ENCODE peak calls at places on chromosomes 13 and 19, in four cellular contexts. M, L, U and V are unnamed samples. For H3K9me3 and H3K4me1, the result is how much of the 10 kb centered on the place peaks cover.

GRCh38 chr19:39223703-39224279 is 19.7 kb upstream of the SYCN start:
- DNase-seq in U (no peak), M (no peak), L (no peak), V (no peak)

GRCh38 chr13:32115069-32115468 is 83.5 kb downstream of the FRY start:
- DNase-seq in M (no peak), L (peak), U (no peak), V (no peak)

GRCh38 chr19:29878973-29879654 is 62.9 kb upstream of the URI1 start:
- DNase-seq in U (no peak), L (peak), M (no peak), V (peak)

GRCh38 chr19:37991841-37992248 is 84.8 kb downstream of the SIPA1L3 start:
- DNase-seq in U (no peak), M (no peak), L (no peak), V (no peak)

GRCh38 chr13:28320884-28321574 is 173.9 kb downstream of the FLT1 start:
- DNase-seq in M (no peak), L (no peak), U (no peak), V (no peak)

GRCh38 chr19:4403005-4403761 is 743 bp downstream of the CHAF1A start:
- DNase-seq in L (peak), U (no peak), M (no peak), V (no peak)

GRCh38 chr13:112893570-112894422 is 75.2 kb upstream of the MCF2L start:
- DNase-seq in L (no peak), M (no peak), U (peak), V (no peak)

GRCh38 chr13:111632906-111633305 is 312.5 kb downstream of the TEX29 start:
- DNase-seq in L (no peak), U (no peak), M (no peak), V (no peak)

GRCh38 chr13:75829874-75830273 is 193.7 kb downstream of the LMO7 start:
- DNase-seq in L (no peak), U (no peak), M (no peak), V (no peak)

GRCh38 chr19:44752816-44753618 is 4.5 kb downstream of the BCL3 start:
- DNase-seq in L (peak), U (peak), M (peak), V (peak)

GRCh38 chr13:69704311-69704710 is 403.3 kb upstream of the ATXN8OS start:
- DNase-seq in U (no peak), M (no peak), L (no peak), V (no peak)

GRCh38 chr13:58056411-58056810 is 424.9 kb downstream of the PCDH17 start:
- DNase-seq in L (no peak), M (no peak), U (no peak), V (no peak)

GRCh38 chr13:90839061-90839460 is 508.4 kb upstream of the MIR17HG start:
- DNase-seq in M (no peak), L (no peak), U (no peak), V (no peak)

GRCh38 chr13:107203146-107203847 is 635.4 kb upstream of the ARGLU1 start:
- DNase-seq in U (no peak), M (no peak), L (peak), V (no peak)

GRCh38 chr19:19606021-19606420 is 12.5 kb downstream of the PBX4 start:
- DNase-seq in M (no peak), L (no peak), U (no peak), V (no peak)

GRCh38 chr13:77002590-77003190 is 10.8 kb downstream of the CLN5 start:
- DNase-seq in U (no peak), L (peak), M (no peak), V (no peak)

GRCh38 chr13:100887729-100888151 is 213.1 kb upstream of the TMTC4 start:
- DNase-seq in M (no peak), U (no peak), L (no peak), V (no peak)

GRCh38 chr19:29510701-29511265 is 15.0 kb upstream of the VSTM2B start:
- DNase-seq in L (no peak), U (peak), M (no peak), V (no peak)

GRCh38 chr13:91630916-91631315 is 232.5 kb downstream of the GPC5 start:
- DNase-seq in M (no peak), L (no peak), U (no peak), V (no peak)

GRCh38 chr19:11457831-11458230 is 22.4 kb downstream of the PRKCSH start:
- DNase-seq in M (no peak), L (no peak), U (no peak), V (no peak)

GRCh38 chr19:11458236-11458900 is 22.5 kb downstream of the ELAVL3 start:
- DNase-seq in L (no peak), M (no peak), U (no peak), V (no peak)

GRCh38 chr19:11457115-11457514 is 21.7 kb downstream of the PRKCSH start:
- DNase-seq in L (no peak), U (no peak), M (no peak), V (no peak)

GRCh38 chr19:11461453-11461852 is 19.4 kb downstream of the ELAVL3 start:
- DNase-seq in L (no peak), M (no peak), U (no peak), V (no peak)

DNA sequence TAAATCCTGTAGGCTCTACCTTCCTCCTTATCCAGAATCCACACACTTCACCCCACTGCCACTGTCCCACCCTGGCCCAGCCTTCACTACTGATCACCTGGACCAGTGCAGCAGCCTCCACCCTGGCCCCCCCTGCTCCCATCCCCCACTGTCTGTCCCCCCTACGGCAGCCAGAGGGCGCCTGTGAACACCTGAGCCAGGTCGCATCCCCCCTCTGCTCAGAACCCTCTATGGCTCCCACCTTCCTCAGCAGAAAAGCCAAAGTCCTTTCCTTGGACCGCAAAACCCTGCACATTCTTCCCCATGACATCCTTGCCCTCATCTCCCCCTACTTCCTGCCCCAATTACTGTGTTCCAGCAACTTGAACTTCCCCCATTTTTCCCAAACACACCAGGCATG is 20.6 kb downstream of the ELAVL3 start:
- DNase-seq in M (no peak), U (no peak), L (no peak), V (no peak)
- TF ChIP-seq CTCF in M (no peak), U (no peak), L (peak), V (no peak)

DNA sequence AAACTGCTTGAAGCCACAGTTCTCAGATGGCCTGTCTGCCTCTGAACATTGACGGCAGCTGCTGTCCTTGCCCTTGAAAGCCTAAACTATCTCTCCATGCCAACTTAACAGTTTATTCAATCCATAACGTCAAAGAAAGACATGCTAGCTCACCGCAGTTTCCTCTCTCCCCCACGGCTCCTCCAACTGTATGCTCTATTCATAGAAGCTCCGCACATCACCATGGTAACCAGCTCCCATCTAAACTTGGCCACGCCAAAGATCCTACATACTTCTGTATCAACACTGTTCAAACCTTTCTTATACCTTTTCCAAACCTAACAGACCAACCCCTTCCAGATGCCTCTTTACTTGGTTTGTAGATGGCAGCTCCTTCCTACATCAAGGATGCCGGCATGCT is 48.6 kb downstream of the ZNF91 start:
- DNase-seq in M (no peak), U (no peak), L (no peak), V (no peak)
- H3K9me3 ChIP-seq in M (half or more), U (under half), L (under half), V (half or more)

DNA sequence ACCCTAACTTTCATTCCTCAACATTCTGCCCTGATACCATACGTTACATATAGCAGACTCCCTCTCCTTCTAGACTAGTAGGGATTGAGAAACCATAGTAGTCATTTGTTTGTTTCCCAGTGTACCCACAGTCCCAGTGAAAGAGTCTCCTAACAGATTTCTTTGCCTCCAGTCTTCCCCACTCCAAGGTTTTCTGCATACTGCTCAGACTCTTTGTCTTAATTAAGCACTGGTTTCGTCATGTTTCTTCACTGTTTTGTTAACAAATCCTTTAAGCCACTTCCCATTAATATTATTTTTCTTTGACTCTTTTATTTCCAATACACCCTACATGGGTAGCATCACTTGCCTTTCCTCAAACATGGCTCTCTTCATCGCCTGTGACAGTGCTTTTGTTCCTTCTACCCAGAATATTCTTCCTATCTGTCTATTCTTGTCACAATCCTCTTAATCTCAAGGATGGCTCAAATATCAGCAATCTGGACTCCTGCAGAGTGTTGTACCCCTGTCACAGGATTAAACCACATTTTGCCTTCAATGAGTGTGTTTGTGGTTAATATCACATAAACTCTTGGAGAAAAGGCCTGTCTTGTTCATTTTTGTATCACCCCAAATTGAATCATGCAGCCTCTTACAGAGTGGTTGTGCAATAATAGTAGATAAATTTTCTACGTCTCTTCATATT is 92.7 kb upstream of the KLF12 start:
- DNase-seq in M (no peak), U (no peak), L (no peak), V (no peak)
- H3K4me1 ChIP-seq in M (under half), U (under half), L (under half), V (under half)

GRCh38 chr19:51712461-51713081 is 11.2 kb downstream of the HAS1 start:
- DNase-seq in U (no peak), M (no peak), L (peak), V (peak)
- TF ChIP-seq CTCF in U (no peak), M (no peak), L (peak), V (no peak)

GRCh38 chr19:52370341-52370710 is 603 bp downstream of the ZNF880 start:
- DNase-seq in U (no peak), L (no peak), M (no peak), V (no peak)
- H3K9me3 ChIP-seq in U (under half), L (under half), M (under half), V (half or more)

DNA sequence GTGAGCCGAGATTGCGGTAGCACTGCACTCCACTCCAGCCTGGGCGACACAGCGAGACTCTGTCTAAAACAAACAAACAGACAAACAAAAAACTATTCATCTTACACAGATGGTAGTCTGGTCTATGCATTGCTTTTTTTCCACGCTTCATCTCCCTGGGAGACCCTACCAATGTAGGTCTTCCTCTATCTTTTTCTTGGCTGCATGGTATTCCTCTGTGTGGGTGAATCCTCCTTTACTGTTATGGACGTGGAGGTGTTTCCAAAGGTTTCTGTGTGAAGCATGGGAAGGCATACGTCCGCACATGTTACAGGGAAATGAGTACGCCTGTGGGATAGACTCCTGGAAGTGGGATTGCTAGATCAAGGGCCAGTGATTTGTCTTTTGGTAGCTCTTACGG is 5.6 kb downstream of the BICRA start:
- DNase-seq in L (no peak), U (no peak), M (no peak), V (no peak)
- H3K4me1 ChIP-seq in L (under half), U (half or more), M (half or more), V (under half)

DNA sequence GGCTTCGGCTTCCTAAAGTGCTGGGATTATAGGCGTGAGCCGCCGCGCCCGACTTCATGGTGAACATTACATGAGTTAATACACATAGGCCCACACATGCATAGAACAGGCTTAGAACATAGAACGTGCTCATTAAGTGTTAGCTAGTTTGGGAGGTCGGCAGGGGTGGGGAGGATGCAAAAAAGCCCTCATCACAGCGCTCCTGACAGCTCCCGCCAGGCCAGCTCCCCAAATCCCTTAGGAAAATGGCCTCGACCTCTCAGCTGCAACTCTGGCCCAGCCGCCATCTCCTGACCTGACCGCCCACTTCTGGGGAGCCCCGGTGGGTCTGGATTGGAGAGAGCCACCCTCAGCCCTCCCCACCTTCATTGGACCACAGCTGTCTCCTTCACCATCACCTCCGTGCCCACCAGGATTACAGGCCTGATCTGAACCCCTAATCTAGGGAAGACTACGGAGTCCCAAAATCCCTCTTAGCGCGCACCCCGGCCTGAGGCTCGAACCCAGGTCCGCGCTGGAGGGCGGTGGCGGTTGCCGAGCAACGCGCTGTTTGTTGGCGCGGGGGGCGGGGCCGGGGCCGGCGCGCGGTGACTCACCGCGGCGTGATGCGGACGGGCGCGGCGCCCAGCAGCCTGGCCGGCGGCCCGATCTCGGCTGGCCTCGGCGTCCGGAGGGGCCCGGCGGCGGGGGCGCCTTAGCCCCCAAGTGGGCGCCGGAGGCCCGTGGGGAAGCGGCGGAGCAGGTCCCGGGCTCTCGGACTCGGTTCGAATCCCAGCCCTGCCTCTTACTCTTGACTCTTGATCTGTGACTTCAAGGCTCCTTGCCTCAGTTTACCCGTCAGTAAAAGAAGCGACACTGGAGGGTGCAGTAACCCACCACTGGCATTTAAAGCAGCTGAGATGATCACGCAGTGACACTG is 26.7 kb upstream of the NANOS3 start:
- DNase-seq in U (peak), M (peak), L (no peak), V (peak)
- TF ChIP-seq CTCF in U (no peak), M (no peak), L (no peak), V (no peak)